ENCODE peak calls at places on chromosomes 13 and 19, in eight cellular contexts. U is left cardiac atrium; D is psoas muscle; C is activated naive CD4-positive, alpha-beta T cell treated with anti-CD3 and anti-CD28 coated beads, Interleukin-2, amount 50 U/mL, for 72 hours; P is activated T-cell treated with anti-CD3 and anti-CD28 coated beads, Interleukin-2, amount 50 U/mL, for 72 hours; W is CD4-positive, alpha-beta T cell; O is lower lobe of right lung; J is activated T-helper 17 cell treated with anti-CD3 and anti-CD28 coated beads, Interleukin-2, amount 50 U/mL, for 72 hours. F is an unnamed sample.

GRCh38 chr13:27952931-27953670 is 16.0 kb downstream of the CDX2 start:
- ATAC-seq in U (peak), D (peak), C (no peak), P (no peak), W (no peak), O (peak), J (no peak), F (peak)

GRCh38 chr19:11165486-11166030 is 10.0 kb upstream of the SPC24 start:
- ATAC-seq in U (peak), D (no peak), C (no peak), P (no peak), W (no peak), O (no peak), J (no peak), F (no peak)

GRCh38 chr13:38941353-38941945 is 49.2 kb downstream of the STOML3 start:
- ATAC-seq in U (no peak), D (no peak), C (peak), P (peak), W (no peak), O (no peak), J (no peak), F (no peak)

GRCh38 chr19:16327911-16328823 is 3.5 kb downstream of the KLF2 start:
- ATAC-seq in U (peak), D (peak), C (peak), P (no peak), W (peak), O (peak), J (peak), F (peak)

GRCh38 chr19:12783226-12783848 is 7.9 kb upstream of the JUNB start:
- ATAC-seq in U (no peak), D (no peak), C (peak), P (peak), W (no peak), O (no peak), J (peak), F (no peak)

GRCh38 chr13:110471833-110472162 is 89.7 kb downstream of the RAB20 start:
- ATAC-seq in U (peak), D (peak), C (peak), P (peak), W (no peak), O (peak), J (peak), F (peak)

GRCh38 chr19:18741566-18742121 is 49.5 kb downstream of the COMP start:
- ATAC-seq in U (peak), D (peak), C (no peak), P (no peak), W (no peak), O (peak), J (no peak), F (peak)

GRCh38 chr13:21826214-21827015 is 155.5 kb downstream of the FGF9 start:
- ATAC-seq in U (peak), D (no peak), C (no peak), P (no peak), W (no peak), O (no peak), J (no peak), F (no peak)

F was measured in gastroesophageal sphincter.